ENCODE peak calls at places on chromosomes 13 and 19, in five cellular contexts. C, U, X, B and P are unnamed samples.

GRCh38 chr13:44433863-44434262 is 60.2 kb downstream of the SERP2 start:
- DNase-seq in C (no peak), U (no peak), X (no peak), B (no peak), P (no peak)

GRCh38 chr19:8194528-8195275 is 14.5 kb upstream of the CERS4 start:
- DNase-seq in B (no peak), X (peak), C (no peak), U (no peak), P (peak)

GRCh38 chr13:50846861-50847475 is 3.5 kb upstream of the DLEU7 start:
- DNase-seq in X (no peak), U (no peak), B (no peak), C (no peak), P (no peak)

GRCh38 chr13:48004201-48004600 is 3.1 kb upstream of the SUCLA2 start:
- DNase-seq in X (no peak), C (no peak), B (no peak), U (no peak), P (no peak)

GRCh38 chr19:17519967-17520366 is 8.5 kb downstream of the PGLS start:
- DNase-seq in C (no peak), B (no peak), X (no peak), U (no peak), P (no peak)

GRCh38 chr19:38351865-38352395 is 16.3 kb downstream of the CATSPERG start:
- DNase-seq in C (no peak), X (no peak), U (no peak), B (no peak), P (no peak)

GRCh38 chr13:110128546-110128945 is 178.4 kb downstream of the COL4A1 start:
- DNase-seq in X (no peak), U (no peak), C (no peak), B (no peak), P (no peak)

GRCh38 chr13:50676602-50677001 is 166.9 kb downstream of the DLEU7 start:
- DNase-seq in X (no peak), U (no peak), C (no peak), B (peak), P (no peak)

GRCh38 chr13:75418997-75419396 is 63.0 kb downstream of the TBC1D4 start:
- DNase-seq in X (no peak), C (no peak), U (no peak), B (no peak), P (no peak)

GRCh38 chr13:20193924-20194631 is 1.3 kb upstream of the GJB2 start:
- DNase-seq in X (no peak), C (no peak), B (no peak), U (no peak), P (no peak)

GRCh38 chr19:40055832-40056504 is at the start of gene ZNF780B:
- DNase-seq in U (peak), C (no peak), B (peak), X (peak), P (peak)

GRCh38 chr13:109154146-109154545 is 524.7 kb downstream of the MYO16 start:
- DNase-seq in X (no peak), B (no peak), U (no peak), C (no peak), P (no peak)

DNA sequence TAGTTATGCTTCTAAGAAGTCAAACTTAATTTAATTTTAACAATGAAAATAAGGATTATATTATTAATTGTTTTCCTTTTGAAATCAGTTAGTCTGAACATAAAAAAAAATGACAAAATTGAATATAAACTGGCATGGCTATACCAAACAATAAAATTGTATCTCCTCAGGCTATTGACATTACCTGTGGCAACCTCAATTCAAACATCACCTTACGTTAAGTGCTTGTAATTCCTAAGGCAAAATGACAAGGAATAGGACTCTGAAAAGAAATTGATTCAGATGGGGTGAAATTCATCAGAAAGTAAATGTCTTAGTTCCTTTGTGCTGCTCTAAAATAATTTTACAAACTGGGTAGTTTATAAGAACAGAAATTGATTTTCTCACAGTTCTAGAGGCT is 89.5 kb downstream of the SLITRK6 start:
- DNase-seq in B (no peak), X (no peak), U (no peak), C (no peak), P (no peak)
- H3K4me3 ChIP-seq in B (no peak), X (no peak), U (no peak), C (no peak), P (no peak)

GRCh38 chr13:40273173-40274000 is 393.1 kb downstream of the FOXO1 start:
- DNase-seq in B (no peak), U (no peak), X (no peak), C (peak), P (no peak)
- H3K27ac ChIP-seq in B (no peak), U (no peak), X (no peak), C (peak), P (peak)

GRCh38 chr19:35720163-35720524 is 2.3 kb downstream of the KMT2B start:
- DNase-seq in U (no peak), B (no peak), X (no peak), C (no peak), P (no peak)
- H3K4me3 ChIP-seq in U (no peak), B (no peak), X (no peak), C (no peak), P (no peak)

GRCh38 chr19:51272183-51272817 is 21.4 kb downstream of the SIGLECL1 start:
- DNase-seq in C (no peak), B (no peak), U (no peak), X (peak), P (no peak)
- H3K27ac ChIP-seq in C (no peak), B (no peak), U (no peak), X (no peak), P (no peak)

GRCh38 chr13:37289212-37289935 is 183.9 kb upstream of the CSNK1A1L start:
- DNase-seq in B (no peak), U (no peak), C (no peak), X (no peak), P (no peak)

GRCh38 chr13:37290691-37291090 is 185.2 kb upstream of the CSNK1A1L start:
- DNase-seq in U (no peak), X (no peak), C (no peak), B (no peak), P (no peak)

GRCh38 chr13:37295573-37295972 is 190.1 kb upstream of the CSNK1A1L start:
- DNase-seq in X (no peak), C (no peak), B (no peak), U (no peak), P (no peak)

GRCh38 chr13:37293295-37293694 is 187.8 kb upstream of the CSNK1A1L start:
- DNase-seq in X (no peak), C (no peak), B (no peak), U (no peak), P (no peak)

GRCh38 chr13:37295046-37295445 is 189.6 kb upstream of the CSNK1A1L start:
- DNase-seq in U (no peak), C (no peak), B (peak), X (peak), P (no peak)
- H3K4me3 ChIP-seq in U (no peak), C (no peak), B (no peak), X (no peak), P (no peak)

DNA sequence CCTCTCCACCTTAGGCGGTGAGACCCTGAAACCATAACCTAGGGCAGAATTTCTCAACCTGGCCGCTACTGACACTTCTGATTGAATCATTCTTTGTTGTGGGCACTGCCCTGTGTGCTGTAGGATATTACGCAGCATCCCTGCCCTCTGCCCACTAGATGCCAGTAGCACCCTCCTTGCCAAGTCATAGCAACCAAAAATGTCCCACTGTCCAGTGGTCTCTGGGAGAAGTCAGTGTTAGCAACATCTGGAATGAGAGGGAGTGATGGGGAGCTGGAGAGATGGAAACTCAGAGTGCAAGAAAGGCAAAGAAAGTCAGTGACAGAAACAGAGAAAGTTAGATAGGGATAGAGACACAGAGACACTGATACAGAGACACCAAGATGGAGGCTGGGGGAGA is 13.6 kb downstream of the KLK4 start:
- DNase-seq in U (no peak), C (no peak), X (no peak), B (no peak), P (no peak)
- H3K27ac ChIP-seq in U (no peak), C (no peak), X (no peak), B (no peak), P (no peak)

DNA sequence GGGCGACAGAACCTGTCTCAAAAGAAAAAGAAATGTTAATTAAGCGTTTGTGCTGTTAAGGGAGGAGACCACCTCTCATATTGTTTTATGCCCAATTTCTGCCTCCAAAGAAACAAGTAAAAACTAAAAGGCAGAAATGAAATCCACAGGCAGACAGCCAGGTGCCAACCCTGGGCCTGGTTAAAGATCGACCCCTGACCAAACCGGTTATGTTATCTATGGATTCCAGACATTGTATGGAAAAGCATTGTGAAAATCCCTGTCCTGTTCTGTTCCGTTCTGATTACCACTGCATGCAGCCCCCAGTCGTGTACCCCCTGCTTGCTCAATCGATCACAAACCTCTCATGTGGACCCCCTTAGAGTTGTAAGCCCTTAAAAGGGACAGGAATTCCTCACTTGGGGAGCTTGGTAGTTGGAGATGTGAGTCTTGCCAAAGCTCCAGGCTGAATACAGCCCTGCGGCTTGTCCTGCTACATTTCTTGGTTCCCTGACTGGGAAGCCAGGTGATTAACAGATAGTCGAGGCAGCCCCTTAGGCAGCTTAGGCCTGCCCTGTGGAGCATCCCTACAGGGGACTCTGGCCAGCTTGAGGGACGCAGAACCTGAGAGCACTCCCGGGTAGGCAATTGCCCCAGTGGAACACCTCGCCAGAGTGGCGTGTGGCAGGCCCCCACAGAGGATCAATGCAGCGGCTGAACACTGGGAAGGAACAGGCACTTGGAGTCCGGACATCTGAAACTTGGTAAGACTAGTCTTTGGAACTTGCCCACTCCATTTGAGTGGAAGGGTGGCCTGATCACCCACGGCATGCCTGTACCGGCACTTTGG is 748 bp upstream of the ZNF552 start:
- DNase-seq in C (no peak), B (no peak), X (no peak), U (no peak), P (no peak)
- H3K4me3 ChIP-seq in C (peak), B (peak), X (peak), U (no peak), P (peak)

GRCh38 chr19:55133639-55134444 is 15.2 kb downstream of the TNNT1 start:
- DNase-seq in X (no peak), B (no peak), C (no peak), U (no peak), P (no peak)
- H3K27ac ChIP-seq in X (no peak), B (no peak), C (no peak), U (no peak), P (no peak)

GRCh38 chr13:97224544-97225324 is 2.6 kb downstream of the MBNL2 start:
- DNase-seq in B (peak), U (no peak), C (peak), X (no peak), P (no peak)
- H3K4me3 ChIP-seq in B (peak), U (no peak), C (peak), X (peak), P (peak)